ENCODE peak calls at places on chromosomes 11 and 22, in five cellular contexts. Y, J, S, C and D are unnamed samples.

GRCh38 chr11:119480375-119481020 is 57.5 kb upstream of the THY1 start:
- DNase-seq in Y (no peak), J (no peak), S (peak), C (no peak), D (no peak)

GRCh38 chr11:19868281-19868821 is 155.7 kb downstream of the NAV2 start:
- DNase-seq in Y (peak), J (no peak), S (no peak), C (no peak), D (peak)

GRCh38 chr22:49081926-49082325 is 745.7 kb downstream of the BRD1 start:
- DNase-seq in Y (no peak), J (no peak), S (no peak), C (no peak), D (no peak)

GRCh38 chr22:19497245-19497644 is 17.5 kb downstream of the CDC45 start:
- DNase-seq in Y (peak), J (no peak), S (no peak), C (no peak), D (peak)

GRCh38 chr22:45784357-45785277 is 113.0 kb downstream of the ATXN10 start:
- DNase-seq in Y (no peak), J (no peak), S (no peak), C (no peak), D (no peak)

GRCh38 chr11:70555092-70555491 is 156.8 kb downstream of the CTTN start:
- DNase-seq in Y (no peak), J (no peak), S (no peak), C (no peak), D (no peak)

GRCh38 chr11:102957953-102958352 is 2.4 kb upstream of the MMP13 start:
- DNase-seq in Y (no peak), J (no peak), S (no peak), C (no peak), D (no peak)

GRCh38 chr22:50236731-50237409 is 8.0 kb downstream of the TUBGCP6 start:
- DNase-seq in Y (no peak), J (no peak), S (no peak), C (no peak), D (peak)

GRCh38 chr11:123111465-123111864 is 49.5 kb upstream of the HSPA8 start:
- DNase-seq in Y (no peak), J (peak), S (no peak), C (peak), D (peak)

GRCh38 chr11:104286129-104286528 is 122.2 kb upstream of the PDGFD start:
- DNase-seq in Y (no peak), J (no peak), S (no peak), C (no peak), D (no peak)

GRCh38 chr22:29205598-29206371 is at the start of gene EMID1:
- DNase-seq in Y (no peak), J (no peak), S (peak), C (peak), D (no peak)

GRCh38 chr11:120294096-120294495 is 31.0 kb upstream of the TLCD5 start:
- DNase-seq in Y (no peak), J (no peak), S (no peak), C (no peak), D (no peak)

GRCh38 chr11:44989831-44990566 is 39.3 kb upstream of the TP53I11 start:
- DNase-seq in Y (no peak), J (no peak), S (no peak), C (no peak), D (no peak)

GRCh38 chr11:28919194-28919593 is 811.0 kb downstream of the METTL15 start:
- DNase-seq in Y (no peak), J (no peak), S (no peak), C (no peak), D (no peak)

GRCh38 chr11:114166897-114167323 is 107.4 kb downstream of the ZBTB16 start:
- DNase-seq in Y (peak), J (no peak), S (no peak), C (peak), D (peak)

GRCh38 chr11:396511-396947 is 2.5 kb downstream of the PKP3 start:
- DNase-seq in Y (no peak), J (no peak), S (no peak), C (peak), D (no peak)

GRCh38 chr22:22156716-22157499 is 87.7 kb upstream of the VPREB1 start:
- DNase-seq in Y (peak), J (peak), S (peak), C (peak), D (peak)

GRCh38 chr11:64659417-64660144 is 63.4 kb downstream of the NRXN2 start:
- DNase-seq in Y (peak), J (no peak), S (no peak), C (peak), D (peak)

GRCh38 chr22:20972933-20973577 is 6.0 kb downstream of the AIFM3 start:
- DNase-seq in Y (no peak), J (no peak), S (no peak), C (no peak), D (no peak)

GRCh38 chr11:12767022-12767421 is 92.8 kb downstream of the TEAD1 start:
- DNase-seq in Y (no peak), J (no peak), S (no peak), C (no peak), D (no peak)

GRCh38 chr22:30196867-30197336 is 49.7 kb downstream of the LIF start:
- DNase-seq in Y (no peak), J (no peak), S (no peak), C (no peak), D (no peak)

GRCh38 chr11:11349870-11350325 is 3.2 kb downstream of the CSNK2A3 start:
- DNase-seq in Y (peak), J (no peak), S (no peak), C (peak), D (peak)

GRCh38 chr11:100942016-100942415 is 187.6 kb downstream of the PGR start:
- DNase-seq in Y (peak), J (no peak), S (no peak), C (no peak), D (no peak)